ENCODE peak calls at places on chromosomes 1 and 21, in four cellular contexts. V is HepG2, I is K562, H is GM12878. O is an unnamed sample.

GRCh38 chr21:26965567-26966359 is 1.1 kb downstream of the ADAMTS5 start:
- DNase-seq in V (no peak), H (no peak), I (no peak), O (no peak)

GRCh38 chr21:43731891-43732711 is 13.2 kb downstream of the PDXK start:
- DNase-seq in I (no peak), V (no peak), H (no peak), O (no peak)

GRCh38 chr1:245336149-245336983 is 181.6 kb downstream of the KIF26B start:
- DNase-seq in V (no peak), H (no peak), I (no peak), O (no peak)

GRCh38 chr1:171984850-171985485 is 143.7 kb downstream of the DNM3 start:
- DNase-seq in V (peak), I (peak), H (no peak), O (peak)

GRCh38 chr1:26500488-26501175 is 28.4 kb downstream of the HMGN2 start:
- DNase-seq in I (peak), V (peak), H (peak), O (peak)

GRCh38 chr1:33684346-33685122 is 179.3 kb upstream of the HMGB4 start:
- DNase-seq in V (no peak), I (no peak), H (no peak), O (no peak)

GRCh38 chr21:27674037-27674436 is 707.1 kb upstream of the ADAMTS5 start:
- DNase-seq in I (no peak), H (no peak), V (no peak), O (no peak)

GRCh38 chr21:34912022-34912933 is 136.8 kb downstream of the RUNX1 start:
- DNase-seq in H (no peak), V (no peak), I (no peak), O (no peak)

GRCh38 chr1:153133743-153134142 is 16.9 kb downstream of the SPRR2G start:
- DNase-seq in I (no peak), V (no peak), H (no peak), O (no peak)

GRCh38 chr1:12182410-12182946 is 15.7 kb downstream of the TNFRSF1B start:
- DNase-seq in I (no peak), V (no peak), H (no peak), O (no peak)

GRCh38 chr1:160519542-160520435 is 3.3 kb downstream of the SLAMF6 start:
- DNase-seq in H (peak), I (peak), V (no peak), O (peak)

GRCh38 chr1:109790735-109791494 is 27.2 kb upstream of the EPS8L3 start:
- DNase-seq in I (peak), V (peak), H (peak), O (no peak)

GRCh38 chr1:204854286-204854685 is 16.4 kb upstream of the NFASC start:
- DNase-seq in V (no peak), H (no peak), I (no peak), O (no peak)

GRCh38 chr1:100699744-100700143 is 19.8 kb upstream of the VCAM1 start:
- DNase-seq in V (no peak), I (no peak), H (no peak), O (no peak)

GRCh38 chr1:36350659-36351171 is 27.3 kb upstream of the EVA1B start:
- DNase-seq in I (no peak), V (no peak), H (no peak), O (peak)

GRCh38 chr1:75425001-75425400 is 185.9 kb downstream of the SLC44A5 start:
- DNase-seq in I (no peak), H (no peak), V (no peak), O (no peak)

GRCh38 chr21:20424943-20425342 is 573.3 kb upstream of the NCAM2 start:
- DNase-seq in H (no peak), V (no peak), I (peak), O (no peak)

GRCh38 chr1:45272943-45273342 is 53.8 kb upstream of the HPDL start:
- DNase-seq in V (no peak), I (no peak), H (no peak), O (no peak)

GRCh38 chr1:53381790-53382401 is 54.0 kb upstream of the LRP8 start:
- DNase-seq in H (no peak), V (no peak), I (no peak), O (peak)

GRCh38 chr1:226960944-226961765 is 21.1 kb downstream of the COQ8A start:
- DNase-seq in V (no peak), I (no peak), H (no peak), O (no peak)

GRCh38 chr1:209835782-209836298 is 8.1 kb downstream of the UTP25 start:
- DNase-seq in I (no peak), V (no peak), H (no peak), O (no peak)

GRCh38 chr1:60573726-60574409 is 500.3 kb upstream of the C1orf87 start:
- DNase-seq in V (peak), H (no peak), I (no peak), O (peak)

GRCh38 chr1:7389786-7390603 is 381.1 kb upstream of the VAMP3 start:
- DNase-seq in V (no peak), I (no peak), H (no peak), O (no peak)

GRCh38 chr1:23395162-23395724 is 25.6 kb upstream of the ZNF436 start:
- DNase-seq in H (no peak), V (no peak), I (no peak), O (no peak)

GRCh38 chr1:62433861-62434611 is 2.8 kb upstream of the USP1 start:
- DNase-seq in I (no peak), V (no peak), H (no peak), O (no peak)

GRCh38 chr21:33572350-33572749 is 16.1 kb downstream of the DONSON start:
- DNase-seq in V (no peak), H (no peak), I (no peak), O (no peak)

GRCh38 chr1:162003825-162004205 is 19.9 kb downstream of the OLFML2B start:
- DNase-seq in I (no peak), V (no peak), H (no peak), O (no peak)

GRCh38 chr1:51622455-51622913 is 5.6 kb downstream of the OSBPL9 start:
- DNase-seq in V (peak), I (peak), H (no peak), O (peak)

GRCh38 chr1:81681570-81681969 is 119.2 kb upstream of the ADGRL2 start:
- DNase-seq in H (no peak), V (no peak), I (no peak), O (no peak)

GRCh38 chr1:192936313-192937018 is 122.7 kb downstream of the UCHL5 start:
- DNase-seq in H (no peak), I (no peak), V (no peak), O (no peak)

GRCh38 chr1:188826800-188827199 is 1650.9 kb downstream of the BRINP3 start:
- DNase-seq in I (no peak), H (no peak), V (no peak), O (no peak)

GRCh38 chr1:209621329-209621728 is 30.9 kb downstream of the LAMB3 start:
- DNase-seq in I (no peak), V (no peak), H (no peak), O (no peak)

GRCh38 chr1:157925419-157926166 is 67.9 kb upstream of the KIRREL1 start:
- DNase-seq in H (no peak), V (no peak), I (peak), O (no peak)

GRCh38 chr1:42484382-42484781 is 21.3 kb downstream of the CCDC30 start:
- DNase-seq in V (peak), I (no peak), H (no peak), O (no peak)

GRCh38 chr1:222617367-222617951 is 438 bp upstream of the MIA3 start:
- DNase-seq in H (peak), V (peak), I (peak), O (peak)
- TF ChIP-seq REST in H (no peak), V (no peak), I (no peak), O (no peak)

GRCh38 chr1:108785264-108785663 is 38.8 kb downstream of the STXBP3 start:
- DNase-seq in V (no peak), I (peak), H (no peak), O (peak)
- TF ChIP-seq HDAC2 in V (no peak), I (no peak), H (no peak), O (no peak)

GRCh38 chr1:91499346-91499745 is 1.3 kb upstream of the CDC7 start:
- DNase-seq in I (no peak), H (no peak), V (peak), O (no peak)

GRCh38 chr1:91502138-91502881 is 1.7 kb downstream of the CDC7 start:
- DNase-seq in H (no peak), V (peak), I (peak), O (no peak)

GRCh38 chr1:91501527-91501859 is 842 bp downstream of the CDC7 start:
- DNase-seq in H (no peak), I (peak), V (no peak), O (peak)

GRCh38 chr1:91499904-91500755 is 521 bp upstream of the CDC7 start:
- DNase-seq in H (no peak), V (peak), I (peak), O (no peak)

GRCh38 chr1:91500756-91501526 is at the start of gene CDC7:
- DNase-seq in V (peak), H (peak), I (peak), O (peak)
- TF ChIP-seq REST in V (no peak), H (no peak), I (no peak), O (no peak)

GRCh38 chr1:21801100-21801499 is 11.0 kb upstream of the LDLRAD2 start:
- DNase-seq in H (no peak), I (no peak), V (no peak), O (no peak)
- TF ChIP-seq HDAC2 in H (no peak), I (no peak), V (no peak), O (no peak)

GRCh38 chr1:59220356-59220755 is 76.5 kb upstream of the FGGY start:
- DNase-seq in V (no peak), H (no peak), I (no peak), O (no peak)

GRCh38 chr1:59215766-59216291 is 81.1 kb upstream of the FGGY start:
- DNase-seq in I (no peak), V (no peak), H (no peak), O (no peak)

GRCh38 chr1:59214764-59215208 is 82.1 kb upstream of the FGGY start:
- DNase-seq in H (no peak), V (peak), I (no peak), O (peak)

GRCh38 chr1:59219926-59220325 is 77.0 kb upstream of the FGGY start:
- DNase-seq in H (no peak), I (no peak), V (no peak), O (no peak)

DNA sequence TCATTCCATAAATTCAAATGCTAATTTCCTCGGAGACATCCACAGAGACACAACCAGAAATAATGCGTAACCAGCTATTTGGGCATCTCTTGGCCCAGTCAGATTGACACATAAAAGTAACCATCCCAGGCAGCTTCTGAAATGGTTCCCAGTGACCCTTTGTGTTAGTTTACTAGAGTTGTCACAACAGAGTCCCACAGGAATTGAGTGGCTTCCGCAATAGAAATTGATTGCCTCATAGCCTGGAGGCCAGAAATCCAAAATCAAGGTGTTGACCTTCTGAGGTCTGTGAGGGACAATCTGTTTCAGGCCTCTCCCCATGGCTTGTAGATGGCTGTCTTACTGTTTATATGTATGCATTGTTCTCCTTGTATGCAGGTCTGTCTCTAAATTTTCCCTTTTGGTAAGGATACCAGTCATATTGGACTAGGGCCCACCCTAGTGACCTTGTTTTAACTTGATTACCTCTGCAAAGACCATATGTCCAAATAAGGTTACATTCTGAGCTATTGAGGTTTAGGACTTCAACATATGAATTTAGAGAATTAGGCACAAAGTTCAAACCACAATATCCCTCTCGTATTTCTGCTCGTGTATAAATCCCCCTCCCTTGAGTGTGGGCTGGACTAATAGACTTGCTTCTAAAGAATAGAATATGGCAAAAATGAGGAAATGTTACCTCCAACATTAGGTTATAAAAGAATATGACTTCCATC is 78.2 kb upstream of the FGGY start:
- DNase-seq in H (no peak), V (peak), I (no peak), O (no peak)
- TF ChIP-seq REST in H (no peak), V (no peak), I (no peak), O (no peak)

O was measured in A549.